ENCODE peak calls at places on chromosome 18, in seven cellular contexts. U is tibial artery, D is ovary, S is thoracic aorta, Y is pancreas, P is AG04450, N is fibroblast of pulmonary artery. J is an unnamed sample.

GRCh38 chr18:70332694-70333093 is 43.8 kb downstream of the SOCS6 start:
- DNase-seq in U (no peak), D (no peak), S (no peak), Y (no peak), P (no peak), N (peak), J (no peak)

GRCh38 chr18:45957100-45957499 is 10.0 kb downstream of the EPG5 start:
- DNase-seq in U (no peak), D (no peak), S (no peak), Y (no peak), P (peak), N (peak), J (no peak)

GRCh38 chr18:46070683-46071614 is 1.1 kb downstream of the PSTPIP2 start:
- DNase-seq in U (no peak), D (no peak), S (no peak), Y (no peak), P (no peak), N (no peak), J (no peak)

GRCh38 chr18:48720655-48721025 is 181.8 kb downstream of the CTIF start:
- DNase-seq in U (no peak), D (no peak), S (no peak), Y (no peak), P (no peak), N (no peak), J (no peak)

GRCh38 chr18:49041677-49042570 is 91.2 kb upstream of the SMAD7 start:
- DNase-seq in U (peak), D (peak), S (no peak), Y (no peak), P (peak), N (peak), J (no peak)

GRCh38 chr18:49094136-49094535 is 143.4 kb upstream of the SMAD7 start:
- DNase-seq in U (peak), D (peak), S (no peak), Y (no peak), P (no peak), N (peak), J (no peak)

GRCh38 chr18:56696966-56697365 is 45.8 kb downstream of the WDR7 start:
- DNase-seq in U (no peak), D (no peak), S (no peak), Y (no peak), P (no peak), N (peak), J (no peak)

GRCh38 chr18:47174545-47175116 is 1.5 kb downstream of the IER3IP1 start:
- DNase-seq in U (no peak), D (no peak), S (no peak), Y (no peak), P (no peak), N (no peak), J (no peak)

GRCh38 chr18:10418836-10419235 is 35.6 kb upstream of the APCDD1 start:
- DNase-seq in U (no peak), D (no peak), S (no peak), Y (no peak), P (no peak), N (no peak), J (no peak)

GRCh38 chr18:74284501-74285004 is 7.2 kb downstream of the CYB5A start:
- DNase-seq in U (no peak), D (no peak), S (no peak), Y (no peak), P (no peak), N (peak), J (no peak)

GRCh38 chr18:57251747-57252146 is 100.6 kb upstream of the ST8SIA3 start:
- DNase-seq in U (no peak), D (no peak), S (no peak), Y (no peak), P (no peak), N (no peak), J (no peak)

GRCh38 chr18:32804126-32804888 is 31.5 kb upstream of the KLHL14 start:
- DNase-seq in U (no peak), D (no peak), S (no peak), Y (no peak), P (no peak), N (no peak), J (no peak)

GRCh38 chr18:63374520-63374919 is 7.5 kb upstream of the KDSR start:
- DNase-seq in U (no peak), D (no peak), S (no peak), Y (no peak), P (peak), N (peak), J (no peak)

GRCh38 chr18:62881509-62882016 is 166.2 kb downstream of the PHLPP1 start:
- DNase-seq in U (peak), D (no peak), S (no peak), Y (no peak), P (peak), N (peak), J (peak)

GRCh38 chr18:62781893-62782292 is 66.6 kb downstream of the PHLPP1 start:
- DNase-seq in U (peak), D (peak), S (no peak), Y (no peak), P (peak), N (peak), J (peak)

GRCh38 chr18:8754995-8755955 is 49.9 kb downstream of the MTCL1 start:
- DNase-seq in U (no peak), D (no peak), S (no peak), Y (no peak), P (no peak), N (peak), J (no peak)

GRCh38 chr18:48924621-48925601 is 25.9 kb downstream of the SMAD7 start:
- DNase-seq in U (no peak), D (no peak), S (no peak), Y (no peak), P (no peak), N (peak), J (no peak)

GRCh38 chr18:65788373-65788772 is 37.6 kb downstream of the CDH7 start:
- DNase-seq in U (no peak), D (no peak), S (no peak), Y (no peak), P (no peak), N (no peak), J (no peak)

GRCh38 chr18:39313992-39314391 is 1748.4 kb upstream of the CELF4 start:
- DNase-seq in U (no peak), D (no peak), S (no peak), Y (peak), P (no peak), N (no peak), J (no peak)

GRCh38 chr18:11817229-11817628 is 34.0 kb upstream of the CHMP1B start:
- DNase-seq in U (no peak), D (no peak), S (no peak), Y (no peak), P (no peak), N (no peak), J (no peak)

DNA sequence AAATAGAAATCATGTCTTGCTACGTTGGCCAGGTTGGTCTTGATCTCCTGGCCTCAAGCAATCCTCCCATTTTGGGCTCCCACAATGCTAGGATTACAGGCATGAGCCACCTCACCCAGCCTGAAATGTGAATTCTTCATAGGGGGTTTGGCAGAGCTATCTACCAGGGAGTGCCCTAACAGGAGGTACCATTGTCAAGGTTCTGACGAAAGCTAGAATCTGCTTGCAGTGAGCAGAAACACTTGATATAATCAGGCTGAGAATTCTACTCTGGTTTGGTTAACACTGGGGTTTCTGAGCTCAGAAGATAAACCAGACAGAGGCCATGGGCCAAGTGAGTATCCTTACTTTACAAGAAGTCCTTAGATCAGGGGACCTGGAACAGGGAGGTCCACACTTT is 7.2 kb upstream of the LAMA3 start:
- DNase-seq in U (no peak), D (no peak), S (no peak), Y (no peak), P (no peak), N (no peak), J (no peak)
- TF ChIP-seq CTCF in U (no peak), D (no peak), S (no peak), Y (no peak), P (no peak), N (no peak), J (no peak)

GRCh38 chr18:79418236-79418635 is 22.5 kb downstream of the NFATC1 start:
- DNase-seq in U (no peak), D (no peak), S (no peak), Y (no peak), P (no peak), N (no peak), J (no peak)
- H3K4me3 ChIP-seq in U (no peak), D (no peak), S (no peak), Y (no peak), P (no peak), N (no peak), J (no peak)

GRCh38 chr18:3238742-3239141 is 8.9 kb upstream of the MYL12A start:
- DNase-seq in U (no peak), D (no peak), S (no peak), Y (no peak), P (no peak), N (no peak), J (no peak)
- TF ChIP-seq CTCF in U (no peak), D (no peak), S (no peak), Y (no peak), P (peak), N (peak), J (peak)

GRCh38 chr18:53792762-53793161 is 431.7 kb downstream of the MBD2 start:
- DNase-seq in U (no peak), D (no peak), S (no peak), Y (no peak), P (no peak), N (no peak), J (no peak)
- H3K4me3 ChIP-seq in U (no peak), D (no peak), S (no peak), Y (no peak), P (no peak), N (no peak), J (no peak)

J was measured in AG09309.